ENCODE peak calls at places on chromosomes 6 and 20, in five cellular contexts. J, Z, Y, O and C are unnamed samples.

GRCh38 chr6:113649276-113649675 is 207.9 kb upstream of the MARCKS start:
- DNase-seq in J (no peak), Z (peak; percentile 93), Y (no peak), O (no peak), C (peak; percentile 51)

GRCh38 chr6:14966111-14966901 is 279.6 kb upstream of the JARID2 start:
- DNase-seq in J (no peak), Z (no peak), Y (no peak), O (no peak), C (no peak)

GRCh38 chr20:23631981-23632710 is 5.6 kb downstream of the CST3 start:
- DNase-seq in J (no peak), Z (no peak), Y (no peak), O (no peak), C (no peak)

GRCh38 chr6:166907871-166908806 is 48.2 kb downstream of the RNASET2 start:
- DNase-seq in J (no peak), Z (no peak), Y (no peak), O (no peak), C (no peak)

GRCh38 chr6:132490024-132490423 is 22.9 kb downstream of the STX7 start:
- DNase-seq in J (no peak), Z (no peak), Y (no peak), O (no peak), C (no peak)

GRCh38 chr6:84766118-84766683 is 1.8 kb upstream of the TBX18 start:
- DNase-seq in J (no peak), Z (no peak), Y (no peak), O (no peak), C (no peak)

GRCh38 chr20:45052698-45053440 is 48.1 kb downstream of the KCNS1 start:
- DNase-seq in J (no peak), Z (peak; percentile 71), Y (no peak), O (peak; percentile 29), C (peak; percentile 49)

GRCh38 chr20:33280775-33281174 is 2.2 kb upstream of the BPIFB1 start:
- DNase-seq in J (no peak), Z (no peak), Y (no peak), O (no peak), C (no peak)

GRCh38 chr6:124714728-124715127 is 247.5 kb upstream of the RNF217 start:
- DNase-seq in J (no peak), Z (no peak), Y (no peak), O (no peak), C (no peak)

GRCh38 chr6:75813476-75814250 is 64.6 kb downstream of the MYO6 start:
- DNase-seq in J (no peak), Z (peak; percentile 68), Y (no peak), O (no peak), C (no peak)
- TF ChIP-seq CTCF in J (no peak), Z (no peak), Y (no peak), O (no peak), C (no peak)

DNA sequence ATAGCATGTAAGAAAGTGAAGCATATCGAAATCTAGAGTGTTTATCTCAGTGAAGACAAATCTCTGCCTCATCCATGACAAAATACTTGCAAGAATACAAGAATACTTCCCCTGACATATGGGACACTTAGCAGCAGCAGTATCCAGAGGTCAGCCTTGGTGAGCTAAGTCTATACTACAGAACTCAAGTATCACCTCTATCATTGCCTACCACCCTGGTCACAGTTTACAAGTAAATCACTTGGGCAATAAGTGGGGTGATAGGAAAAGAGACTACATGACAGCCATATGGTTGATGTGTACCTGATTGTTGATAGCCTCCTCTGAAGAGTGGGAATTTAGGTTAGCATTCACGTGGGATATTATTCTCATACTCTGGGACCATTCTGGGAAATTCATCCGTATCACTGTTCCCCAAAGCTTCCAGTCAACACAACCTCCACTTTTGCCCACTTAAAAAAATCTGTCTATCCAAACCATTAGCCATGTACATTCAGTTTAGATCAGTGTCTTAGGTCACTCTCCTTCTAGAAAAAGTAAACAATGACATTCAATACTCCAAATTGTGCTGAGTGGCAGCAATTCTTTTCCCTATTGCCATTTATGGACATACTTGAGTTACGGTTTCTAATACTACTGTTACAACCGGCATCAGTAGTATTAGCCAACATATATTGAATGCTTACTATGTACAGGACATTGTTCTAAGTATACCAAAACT is 118.2 kb upstream of the PRSS16 start:
- DNase-seq in J (no peak), Z (no peak), Y (no peak), O (no peak), C (no peak)
- H3K4me3 ChIP-seq in J (no peak overlapping the region), Z (no peak overlapping the region), Y (no peak overlapping the region), O (no peak overlapping the region), C (no peak overlapping the region)

GRCh38 chr6:152426276-152426675 is 210.9 kb downstream of the SYNE1 start:
- DNase-seq in J (no peak), Z (peak; percentile 12), Y (no peak), O (no peak), C (no peak)

GRCh38 chr6:152428126-152428525 is 209.0 kb downstream of the SYNE1 start:
- DNase-seq in J (no peak), Z (peak; percentile 19), Y (no peak), O (no peak), C (no peak)

GRCh38 chr6:152420696-152421095 is 216.5 kb downstream of the SYNE1 start:
- DNase-seq in J (no peak), Z (no peak), Y (no peak), O (no peak), C (no peak)

GRCh38 chr6:152423216-152424103 is 213.7 kb downstream of the SYNE1 start:
- DNase-seq in J (no peak), Z (no peak), Y (no peak), O (no peak), C (no peak)
- TF ChIP-seq CTCF in J (no peak), Z (no peak), Y (no peak), O (no peak), C (no peak)

DNA sequence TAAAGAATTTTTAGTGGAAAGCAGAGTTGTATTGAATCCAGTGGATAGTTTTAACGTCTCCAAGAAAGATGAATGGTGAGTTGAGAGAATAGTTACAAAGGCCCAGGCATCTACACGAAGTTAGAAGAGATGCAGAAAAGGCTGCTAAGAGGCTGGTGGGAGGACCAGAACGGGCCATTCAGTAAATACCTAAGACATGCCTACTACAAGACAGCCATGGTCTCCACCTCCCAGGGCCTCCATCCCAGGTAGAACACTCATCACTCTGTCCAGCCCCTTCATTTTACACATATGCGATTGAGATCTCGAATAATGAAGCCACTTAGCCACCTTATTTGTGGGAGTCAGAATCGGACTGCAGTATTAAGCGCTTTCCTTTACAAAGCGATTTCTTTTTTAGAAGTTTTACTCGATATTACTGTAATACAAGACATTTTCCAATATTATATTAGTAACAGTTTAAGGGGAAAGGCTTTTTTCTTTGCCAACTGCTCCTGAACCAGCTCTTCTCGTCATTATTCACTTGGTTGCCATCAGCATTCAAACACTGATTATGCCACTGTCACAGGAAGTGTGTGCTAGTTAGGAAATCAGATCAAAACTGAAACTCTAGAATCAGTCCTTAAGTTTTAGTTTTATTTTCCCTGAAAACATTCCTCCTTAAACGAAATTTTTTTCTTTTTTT is 1.6 kb downstream of the DYNLT1 start:
- DNase-seq in J (no peak), Z (peak; percentile 9), Y (no peak), O (no peak), C (no peak)
- H3K4me3 ChIP-seq in J (peak overlapping the region; percentile 82), Z (peak overlapping the region; percentile 98), Y (peak overlapping the region; percentile 84), O (no peak overlapping the region), C (peak overlapping the region; percentile 94)

DNA sequence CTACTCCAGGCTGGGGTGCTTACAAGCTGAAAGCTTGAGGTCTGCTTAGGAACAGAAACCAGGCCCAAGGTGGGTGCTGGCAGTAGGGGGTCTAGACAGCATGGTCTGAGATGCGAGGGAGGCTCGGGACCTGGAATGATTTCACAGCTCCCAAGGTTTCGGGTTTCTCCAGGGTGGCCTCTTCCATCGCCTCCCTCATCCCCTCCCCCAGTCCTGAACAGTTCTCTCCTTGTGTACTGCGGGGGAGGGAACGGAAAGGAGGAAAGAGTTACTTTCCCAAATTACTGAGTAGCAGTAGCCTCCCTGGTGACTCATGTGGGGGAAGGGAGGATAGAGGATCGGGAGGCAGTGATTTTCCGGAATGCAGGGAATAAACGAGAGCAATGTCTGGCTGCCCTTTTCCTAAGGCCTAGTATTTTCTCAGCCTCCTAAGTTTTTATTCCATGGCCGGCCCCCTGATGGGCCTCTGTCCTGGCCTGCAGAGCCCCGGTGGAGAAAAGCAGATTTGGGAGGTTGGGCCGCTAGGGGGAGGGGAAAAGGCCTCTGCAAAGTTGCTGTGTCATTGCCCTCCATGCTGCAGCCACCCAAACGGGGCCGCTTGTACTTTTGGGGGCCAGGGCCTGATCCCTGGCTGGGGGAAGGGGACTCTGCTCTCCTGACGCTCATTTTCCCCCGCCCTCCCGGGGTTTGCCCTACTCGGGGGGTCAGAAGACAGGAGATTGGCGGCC is 1.5 kb downstream of the BRD2 start:
- DNase-seq in J (peak; percentile 81), Z (peak; percentile 96), Y (peak; percentile 91), O (peak; percentile 77), C (peak; percentile 95)
- TF ChIP-seq CTCF in J (peak; percentile 79), Z (no peak), Y (no peak), O (peak; percentile 6), C (peak; percentile 17)